ENCODE peak calls at places on chromosome 17, in six cellular contexts. R, I, D, K, Z and Q are unnamed samples.
A peak's percentile ranks its signal among the peaks of the same experiment; 100 is the strongest.

GRCh38 chr17:1180434-1180742 is 607 bp upstream of the ABR start:
- DNase-seq in R (no peak), I (no peak), D (no peak), K (no peak), Z (no peak), Q (no peak)

GRCh38 chr17:39156491-39156890 is 5.1 kb upstream of the PLXDC1 start:
- DNase-seq in R (no peak), I (peak; percentile 48), D (no peak), K (no peak), Z (peak; percentile 94), Q (no peak)

GRCh38 chr17:14813649-14814048 is 451.5 kb downstream of the PMP22 start:
- DNase-seq in R (peak; percentile 82), I (peak; percentile 85), D (no peak), K (peak; percentile 92), Z (peak; percentile 72), Q (no peak)

GRCh38 chr17:72079700-72080099 is 41.1 kb upstream of the SOX9 start:
- DNase-seq in R (no peak), I (no peak), D (no peak), K (no peak), Z (no peak), Q (no peak)

GRCh38 chr17:13864551-13864950 is 204.8 kb upstream of the COX10 start:
- DNase-seq in R (no peak), I (no peak), D (no peak), K (no peak), Z (no peak), Q (peak; percentile 66)

GRCh38 chr17:28750178-28751047 is 6.6 kb downstream of the TRAF4 start:
- DNase-seq in R (no peak), I (peak; percentile 96), D (peak; percentile 89), K (peak; percentile 97), Z (peak; percentile 98), Q (peak; percentile 90)

GRCh38 chr17:40486513-40487370 is 14.7 kb downstream of the TNS4 start:
- DNase-seq in R (no peak), I (no peak), D (no peak), K (no peak), Z (peak; percentile 72), Q (peak; percentile 87)

GRCh38 chr17:74369221-74369620 is 1.9 kb downstream of the GPR142 start:
- DNase-seq in R (no peak), I (no peak), D (no peak), K (peak; percentile 82), Z (no peak), Q (no peak)

GRCh38 chr17:79655672-79656290 is 44.9 kb upstream of the RBFOX3 start:
- DNase-seq in R (no peak), I (no peak), D (no peak), K (peak; percentile 22), Z (no peak), Q (no peak)

GRCh38 chr17:60724647-60725046 is 47.0 kb downstream of the BCAS3 start:
- DNase-seq in R (no peak), I (no peak), D (no peak), K (no peak), Z (no peak), Q (no peak)

GRCh38 chr17:63442549-63443035 is 3.5 kb downstream of the CYB561 start:
- DNase-seq in R (no peak), I (peak; percentile 74), D (no peak), K (peak; percentile 62), Z (no peak), Q (no peak)

GRCh38 chr17:16649585-16649984 is 4.1 kb downstream of the ZNF624 start:
- DNase-seq in R (no peak), I (peak; percentile 30), D (no peak), K (no peak), Z (peak; percentile 80), Q (no peak)

GRCh38 chr17:39684369-39685043 is 3.4 kb downstream of the PGAP3 start:
- DNase-seq in R (no peak), I (no peak), D (no peak), K (no peak), Z (no peak), Q (no peak)

GRCh38 chr17:44397479-44398440 is 8.3 kb upstream of the ITGA2B start:
- DNase-seq in R (no peak), I (no peak), D (no peak), K (peak; percentile 27), Z (no peak), Q (no peak)

GRCh38 chr17:13421581-13421980 is 180.1 kb downstream of the HS3ST3A1 start:
- DNase-seq in R (no peak), I (no peak), D (no peak), K (no peak), Z (no peak), Q (no peak)

GRCh38 chr17:58265902-58266875 is 14.5 kb downstream of the MPO start:
- DNase-seq in R (no peak), I (no peak), D (no peak), K (no peak), Z (no peak), Q (no peak)

GRCh38 chr17:40038882-40039513 is 15.2 kb downstream of the MED24 start:
- DNase-seq in R (no peak), I (peak; percentile 79), D (no peak), K (peak; percentile 74), Z (peak; percentile 33), Q (peak; percentile 87)

GRCh38 chr17:7251330-7252175 is at the start of gene CTDNEP1:
- DNase-seq in R (peak; percentile 96), I (peak; percentile 100), D (no peak), K (peak; percentile 100), Z (peak; percentile 100), Q (peak; percentile 100)

GRCh38 chr17:7250655-7251329 is 742 bp downstream of the CTDNEP1 start:
- DNase-seq in R (no peak), I (peak; percentile 16), D (no peak), K (no peak), Z (no peak), Q (no peak)

GRCh38 chr17:7254511-7254910 is 2.5 kb downstream of the ELP5 start:
- DNase-seq in R (no peak), I (no peak), D (no peak), K (no peak), Z (no peak), Q (no peak)

GRCh38 chr17:7253082-7253481 is 1.1 kb downstream of the ELP5 start:
- DNase-seq in R (no peak), I (no peak), D (no peak), K (no peak), Z (no peak), Q (no peak)

DNA sequence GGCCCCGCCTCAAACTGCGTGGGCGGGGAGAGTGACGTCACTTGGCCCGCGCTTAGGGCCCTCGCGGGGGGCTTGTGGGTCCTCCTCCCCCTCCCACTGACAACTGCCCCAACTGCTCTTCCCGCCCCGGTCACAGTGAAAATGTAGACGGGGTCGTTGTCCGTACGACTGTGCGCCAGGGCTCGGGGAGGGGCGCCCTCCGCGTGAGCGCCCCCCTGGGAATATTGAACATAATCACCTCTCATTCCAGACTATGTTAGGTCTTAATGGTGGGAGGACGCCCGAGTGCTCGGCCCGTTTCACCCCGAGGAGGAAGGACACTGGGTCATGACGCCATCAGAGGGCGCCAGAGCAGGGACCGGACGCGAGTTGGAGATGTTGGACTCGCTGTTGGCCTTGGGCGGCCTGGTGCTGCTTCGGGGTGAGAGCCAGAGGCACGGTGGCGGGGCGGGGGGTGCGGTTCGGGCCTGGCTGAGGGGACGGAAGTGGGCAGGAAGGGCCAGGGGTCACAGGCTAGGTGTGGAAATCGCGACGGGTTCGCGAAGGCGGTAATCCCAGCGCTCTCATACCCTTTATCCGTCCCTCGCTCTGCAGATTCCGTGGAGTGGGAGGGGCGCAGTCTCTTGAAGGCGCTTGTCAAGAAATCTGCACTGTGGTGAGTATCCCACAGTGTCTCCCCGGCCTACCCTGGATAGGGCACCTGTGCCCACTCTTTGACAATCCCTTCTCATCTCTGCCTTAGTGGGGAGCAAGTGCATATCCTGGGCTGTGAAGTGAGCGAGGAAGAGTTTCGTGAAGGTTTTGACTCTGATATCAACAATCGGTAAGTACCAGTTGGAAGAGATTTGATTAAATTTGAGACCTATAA is at the start of gene ELP5:
- DNase-seq in R (no peak), I (peak; percentile 98), D (peak; percentile 99), K (peak; percentile 98), Z (peak; percentile 96), Q (peak; percentile 94)
- H3K18ac ChIP-seq in R (peak within 1 kb of the TSS; percentile 97), I (peak within 1 kb of the TSS; percentile 96), D (peak within 1 kb of the TSS; percentile 99), K (peak within 1 kb of the TSS; percentile 90), Z (peak within 1 kb of the TSS; percentile 98), Q (peak within 1 kb of the TSS; percentile 51)

GRCh38 chr17:75680431-75680830 is 13.3 kb downstream of the SAP30BP start:
- DNase-seq in R (no peak), I (no peak), D (no peak), K (no peak), Z (peak; percentile 92), Q (no peak)

GRCh38 chr17:75684249-75684648 is 17.1 kb downstream of the SAP30BP start:
- DNase-seq in R (no peak), I (no peak), D (no peak), K (no peak), Z (peak; percentile 30), Q (peak; percentile 42)

GRCh38 chr17:75679706-75680201 is 12.6 kb downstream of the SAP30BP start:
- DNase-seq in R (no peak), I (no peak), D (no peak), K (no peak), Z (peak; percentile 91), Q (no peak)

GRCh38 chr17:75683467-75684041 is 16.4 kb downstream of the SAP30BP start:
- DNase-seq in R (no peak), I (no peak), D (no peak), K (no peak), Z (no peak), Q (peak; percentile 80)

DNA sequence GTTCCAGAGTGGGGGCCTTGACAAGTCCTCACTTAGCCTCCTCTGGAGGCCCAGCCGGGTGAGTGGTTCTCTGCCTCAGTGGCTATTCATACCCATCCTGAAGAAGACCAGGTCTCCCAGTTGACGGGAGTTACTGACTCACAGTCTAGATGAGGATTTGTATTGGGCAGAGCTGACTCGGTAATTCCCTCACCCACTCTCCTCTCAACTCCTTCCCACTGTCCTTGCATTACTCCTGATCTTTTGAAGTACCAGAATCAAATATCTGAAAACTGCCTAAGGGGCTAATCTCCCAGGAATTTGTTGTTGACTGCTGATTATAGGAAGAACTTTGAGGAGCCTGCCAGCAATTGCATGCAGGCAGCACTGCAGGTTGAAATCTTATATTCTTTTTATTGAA is 14.2 kb downstream of the SAP30BP start:
- DNase-seq in R (no peak), I (no peak), D (no peak), K (no peak), Z (peak; percentile 40), Q (peak; percentile 58)
- H3K18ac ChIP-seq in R (no peak overlapping the region), I (no peak overlapping the region), D (no peak overlapping the region), K (no peak overlapping the region), Z (no peak overlapping the region), Q (no peak overlapping the region)

GRCh38 chr17:78360371-78361226 is 722 bp upstream of the SOCS3 start:
- DNase-seq in R (peak; percentile 73), I (peak; percentile 97), D (peak; percentile 91), K (peak; percentile 99), Z (peak; percentile 98), Q (peak; percentile 80)

GRCh38 chr17:78362232-78362631 is 2.4 kb upstream of the SOCS3 start:
- DNase-seq in R (no peak), I (no peak), D (no peak), K (no peak), Z (no peak), Q (no peak)

GRCh38 chr17:78362671-78363070 is 2.8 kb upstream of the SOCS3 start:
- DNase-seq in R (no peak), I (no peak), D (no peak), K (peak; percentile 62), Z (no peak), Q (no peak)

GRCh38 chr17:78359936-78360370 is at the start of gene SOCS3:
- DNase-seq in R (peak; percentile 75), I (peak; percentile 99), D (peak; percentile 96), K (peak; percentile 96), Z (peak; percentile 98), Q (peak; percentile 94)

GRCh38 chr17:78361227-78361683 is 1.4 kb upstream of the SOCS3 start:
- DNase-seq in R (no peak), I (peak; percentile 92), D (no peak), K (no peak), Z (no peak), Q (no peak)
- H3K18ac ChIP-seq in R (peak overlapping the region; percentile 95), I (peak overlapping the region; percentile 70), D (peak overlapping the region; percentile 82), K (no peak overlapping the region), Z (peak overlapping the region; percentile 35), Q (no peak overlapping the region)

GRCh38 chr17:32920293-32920692 is 7.7 kb upstream of the TMEM98 start:
- DNase-seq in R (no peak), I (no peak), D (no peak), K (no peak), Z (no peak), Q (no peak)
- H3K18ac ChIP-seq in R (no peak overlapping the region), I (no peak overlapping the region), D (no peak overlapping the region), K (no peak overlapping the region), Z (no peak overlapping the region), Q (no peak overlapping the region)